ENCODE peak calls at places on chromosomes 5 and 9, in six cellular contexts. I is SJSA1, Q is IMR-90, O is esophagus squamous epithelium, H is left lung, S is neural progenitor cell. U is an unnamed sample.

GRCh38 chr5:77631166-77631582 is 7.3 kb downstream of the OTP start:
- DNase-seq in I (no peak), Q (no peak), O (no peak), H (no peak), S (no peak), U (no peak)

GRCh38 chr9:106893088-106893487 is 30.1 kb downstream of the ZNF462 start:
- DNase-seq in I (peak; percentile 56), Q (peak; percentile 74), O (no peak), H (no peak), S (no peak), U (peak; percentile 81)

GRCh38 chr5:17333755-17334154 is 116.3 kb downstream of the BASP1 start:
- DNase-seq in I (no peak), Q (no peak), O (no peak), H (no peak), S (no peak), U (no peak)

GRCh38 chr5:150137168-150137957 is 18.3 kb downstream of the PDGFRB start:
- DNase-seq in I (peak; percentile 91), Q (peak; percentile 70), O (no peak), H (no peak), S (no peak), U (no peak)

GRCh38 chr5:109911731-109912130 is 222.0 kb downstream of the MAN2A1 start:
- DNase-seq in I (no peak), Q (peak; percentile 11), O (no peak), H (no peak), S (no peak), U (peak; percentile 47)

GRCh38 chr5:99775189-99775588 is 760.0 kb upstream of the FAM174A start:
- DNase-seq in I (no peak), Q (no peak), O (no peak), H (no peak), S (peak; percentile 5), U (no peak)

GRCh38 chr5:151665584-151665982 is 21.1 kb downstream of the SPARC start:
- DNase-seq in I (no peak), Q (no peak), O (no peak), H (no peak), S (no peak), U (no peak)

GRCh38 chr9:21836437-21837161 is 34.2 kb downstream of the MTAP start:
- DNase-seq in I (peak; percentile 59), Q (peak; percentile 100), O (no peak), H (no peak), S (no peak), U (peak; percentile 99)

GRCh38 chr5:3282841-3283240 is 312.8 kb upstream of the IRX1 start:
- DNase-seq in I (no peak), Q (no peak), O (no peak), H (no peak), S (no peak), U (no peak)

GRCh38 chr9:18976368-18977238 is 56.4 kb downstream of the SAXO1 start:
- DNase-seq in I (no peak), Q (peak; percentile 92), O (no peak), H (no peak), S (no peak), U (peak; percentile 60)

GRCh38 chr9:90307177-90307833 is 335.3 kb downstream of the DIRAS2 start:
- DNase-seq in I (no peak), Q (no peak), O (no peak), H (no peak), S (peak; percentile 10), U (no peak)

GRCh38 chr5:172503925-172504730 is 49.8 kb upstream of the SH3PXD2B start:
- DNase-seq in I (peak; percentile 43), Q (no peak), O (no peak), H (no peak), S (no peak), U (no peak)

GRCh38 chr9:27203783-27204182 is 93.2 kb downstream of the EQTN start:
- DNase-seq in I (no peak), Q (no peak), O (no peak), H (no peak), S (no peak), U (no peak)

GRCh38 chr5:79495311-79495710 is 18.6 kb downstream of the HOMER1 start:
- DNase-seq in I (no peak), Q (peak; percentile 43), O (no peak), H (no peak), S (no peak), U (no peak)

GRCh38 chr5:176894298-176894697 is 4.8 kb downstream of the HK3 start:
- DNase-seq in I (no peak), Q (no peak), O (no peak), H (peak; percentile 70), S (no peak), U (no peak)

GRCh38 chr5:154858972-154859950 is 834 bp downstream of the CNOT8 start:
- DNase-seq in I (no peak), Q (no peak), O (no peak), H (no peak), S (no peak), U (no peak)

GRCh38 chr5:139588962-139589361 is 27.8 kb downstream of the UBE2D2 start:
- DNase-seq in I (peak; percentile 27), Q (no peak), O (no peak), H (no peak), S (peak; percentile 4), U (no peak)

GRCh38 chr9:82332774-82333152 is 344.2 kb downstream of the SPATA31D1 start:
- DNase-seq in I (no peak), Q (peak; percentile 23), O (no peak), H (no peak), S (no peak), U (no peak)

GRCh38 chr5:144121577-144121976 is 48.9 kb downstream of the YIPF5 start:
- DNase-seq in I (no peak), Q (peak; percentile 54), O (no peak), H (no peak), S (no peak), U (no peak)

GRCh38 chr9:12720551-12720950 is 27.4 kb downstream of the TYRP1 start:
- DNase-seq in I (no peak), Q (no peak), O (no peak), H (no peak), S (no peak), U (no peak)

GRCh38 chr9:3520564-3520963 is 5.2 kb downstream of the RFX3 start:
- DNase-seq in I (no peak), Q (no peak), O (no peak), H (no peak), S (no peak), U (no peak)

DNA sequence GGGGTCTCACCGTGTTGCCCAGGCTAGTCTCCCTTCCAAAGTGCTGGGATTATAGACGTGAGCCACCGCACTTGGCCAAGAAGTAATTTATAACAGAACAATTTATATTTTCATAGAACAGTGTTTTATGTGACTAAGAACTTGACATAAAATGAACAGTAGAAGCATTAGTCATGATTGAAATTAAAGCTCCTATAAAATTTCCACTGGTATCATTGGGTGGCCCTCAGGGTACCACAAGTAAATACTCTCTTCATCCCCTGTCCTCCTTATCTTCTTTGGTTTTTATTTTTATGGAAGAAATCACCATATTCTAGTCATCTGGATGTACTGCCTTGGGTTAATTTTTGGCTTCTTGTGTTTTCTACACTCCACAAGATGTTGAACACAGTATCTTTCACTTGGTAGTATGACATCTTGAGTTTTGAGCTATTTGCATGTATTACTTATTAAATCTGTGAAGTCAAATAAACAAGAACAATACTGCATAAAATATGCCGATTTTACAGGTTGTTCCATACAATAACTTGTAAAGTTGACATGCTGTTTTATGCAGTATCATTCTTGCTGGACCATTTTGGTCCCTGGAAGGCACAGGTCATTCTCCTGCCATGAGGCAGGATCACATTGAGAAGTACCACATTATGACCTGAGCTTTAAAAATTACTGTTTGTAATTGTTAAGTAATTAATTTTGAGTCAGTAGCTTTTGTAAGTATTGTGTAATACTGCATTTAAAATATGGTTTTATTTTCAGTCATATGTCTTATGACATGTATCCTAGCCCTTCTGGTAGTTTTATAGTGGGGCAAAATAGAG is 24.4 kb downstream of the LMNB1 start:
- DNase-seq in I (no peak), Q (no peak), O (no peak), H (no peak), S (no peak), U (no peak)
- H3K4me3 ChIP-seq in I (no peak overlapping the region), Q (no peak overlapping the region), O (no peak overlapping the region), H (no peak overlapping the region), S (no peak overlapping the region), U (no peak overlapping the region)

DNA sequence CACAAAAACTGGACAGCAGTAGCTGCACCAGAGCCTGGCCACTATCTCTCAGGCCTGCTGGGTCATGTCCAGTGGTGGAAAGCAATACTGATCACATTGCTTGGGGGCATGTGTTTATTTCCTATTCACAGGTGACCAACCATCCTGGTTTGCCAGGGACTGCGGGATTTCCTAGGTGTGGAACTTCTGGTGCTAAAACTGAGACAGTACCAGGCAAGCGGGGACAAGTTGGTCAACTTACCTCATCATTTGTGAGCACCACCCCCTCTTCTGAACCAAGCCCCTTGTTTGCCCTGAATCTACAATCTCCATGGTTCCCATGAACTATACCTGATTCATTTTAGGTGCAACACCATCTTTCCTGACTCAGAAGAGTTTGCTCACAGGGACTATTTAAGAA is 81.3 kb downstream of the TNC start:
- DNase-seq in I (no peak), Q (no peak), O (no peak), H (no peak), S (no peak), U (no peak)
- H3K4me3 ChIP-seq in I (no peak overlapping the region), Q (no peak overlapping the region), O (no peak overlapping the region), H (no peak overlapping the region), S (no peak overlapping the region), U (no peak overlapping the region)

GRCh38 chr5:93073547-93073946 is 507.5 kb downstream of the NR2F1-AS1 start:
- DNase-seq in I (no peak), Q (no peak), O (no peak), H (no peak), S (no peak), U (no peak)

GRCh38 chr5:93076566-93076965 is 504.5 kb downstream of the NR2F1-AS1 start:
- DNase-seq in I (no peak), Q (no peak), O (no peak), H (no peak), S (no peak), U (no peak)

GRCh38 chr5:93076096-93076495 is 504.9 kb downstream of the NR2F1-AS1 start:
- DNase-seq in I (no peak), Q (peak; percentile 77), O (no peak), H (no peak), S (no peak), U (no peak)

GRCh38 chr5:93078082-93079038 is 502.7 kb downstream of the NR2F1-AS1 start:
- DNase-seq in I (peak; percentile 97), Q (peak; percentile 93), O (no peak), H (no peak), S (no peak), U (peak; percentile 69)

GRCh38 chr5:93079046-93079445 is 502.0 kb downstream of the NR2F1-AS1 start:
- DNase-seq in I (no peak), Q (no peak), O (no peak), H (no peak), S (no peak), U (no peak)
- H3K4me3 ChIP-seq in I (peak overlapping the region; percentile 0), Q (no peak overlapping the region), O (no peak overlapping the region), H (no peak overlapping the region), S (no peak overlapping the region), U (no peak overlapping the region)

GRCh38 chr9:132142883-132143282 is 19.0 kb upstream of the NTNG2 start:
- DNase-seq in I (no peak), Q (no peak), O (no peak), H (no peak), S (no peak), U (no peak)

GRCh38 chr9:132144708-132145365 is 17.0 kb upstream of the NTNG2 start:
- DNase-seq in I (no peak), Q (peak; percentile 66), O (no peak), H (no peak), S (no peak), U (no peak)

GRCh38 chr9:132143359-132143758 is 18.5 kb upstream of the NTNG2 start:
- DNase-seq in I (no peak), Q (no peak), O (no peak), H (no peak), S (no peak), U (no peak)

GRCh38 chr9:132141364-132141947 is 20.4 kb upstream of the NTNG2 start:
- DNase-seq in I (no peak), Q (no peak), O (no peak), H (peak; percentile 79), S (peak; percentile 89), U (no peak)

GRCh38 chr9:132141948-132142594 is 19.8 kb upstream of the NTNG2 start:
- DNase-seq in I (no peak), Q (no peak), O (no peak), H (no peak), S (peak; percentile 33), U (no peak)
- H3K4me3 ChIP-seq in I (no peak overlapping the region), Q (peak overlapping the region; percentile 19), O (no peak overlapping the region), H (no peak overlapping the region), S (peak overlapping the region; percentile 40), U (no peak overlapping the region)

U was measured in HFF-Myc.